ENCODE peak calls at places on chromosome 9, in eight cellular contexts. X, F, T, M, J, I, O and R are unnamed samples.

GRCh38 chr9:105233836-105234235 is 10.6 kb upstream of the SLC44A1 start:
- DNase-seq in X (peak; percentile 51), F (no peak), T (no peak), M (no peak), J (peak; percentile 41), I (no peak), O (no peak), R (no peak)

GRCh38 chr9:91727316-91727861 is 222.6 kb downstream of the ROR2 start:
- DNase-seq in X (peak; percentile 79), F (no peak), T (no peak), M (no peak), J (peak; percentile 56), I (peak; percentile 49), O (no peak), R (no peak)

GRCh38 chr9:90379771-90380170 is 262.9 kb downstream of the DIRAS2 start:
- DNase-seq in X (no peak), F (no peak), T (no peak), M (no peak), J (no peak), I (no peak), O (no peak), R (no peak)

GRCh38 chr9:88390371-88390990 is 2.2 kb downstream of the SPIN1 start:
- DNase-seq in X (peak; percentile 65), F (no peak), T (no peak), M (no peak), J (peak; percentile 54), I (no peak), O (no peak), R (no peak)

GRCh38 chr9:129596541-129597328 is 24.2 kb downstream of the C9orf50 start:
- DNase-seq in X (peak; percentile 73), F (peak; percentile 91), T (peak; percentile 78), M (peak; percentile 75), J (peak; percentile 73), I (no peak), O (no peak), R (peak; percentile 84)

GRCh38 chr9:128808543-128808942 is 9.8 kb upstream of the ENDOG start:
- DNase-seq in X (no peak), F (no peak), T (no peak), M (no peak), J (no peak), I (no peak), O (no peak), R (no peak)

GRCh38 chr9:72982161-72982799 is 29.4 kb upstream of the ALDH1A1 start:
- DNase-seq in X (peak; percentile 22), F (no peak), T (no peak), M (no peak), J (no peak), I (no peak), O (no peak), R (no peak)

GRCh38 chr9:111483419-111483861 is 743 bp downstream of the ECPAS start:
- DNase-seq in X (no peak), F (no peak), T (no peak), M (no peak), J (no peak), I (peak; percentile 42), O (no peak), R (no peak)

GRCh38 chr9:110319781-110320180 is 17.9 kb downstream of the TXNDC8 start:
- DNase-seq in X (no peak), F (no peak), T (no peak), M (no peak), J (no peak), I (no peak), O (no peak), R (no peak)

GRCh38 chr9:36991516-36992134 is 42.4 kb downstream of the PAX5 start:
- DNase-seq in X (no peak), F (no peak), T (no peak), M (no peak), J (no peak), I (no peak), O (no peak), R (no peak)

GRCh38 chr9:87770616-87771015 is 44.7 kb downstream of the CTSL start:
- DNase-seq in X (no peak), F (no peak), T (no peak), M (no peak), J (no peak), I (no peak), O (no peak), R (no peak)

GRCh38 chr9:125549465-125550215 is 157.4 kb downstream of the MAPKAP1 start:
- DNase-seq in X (peak; percentile 94), F (peak; percentile 75), T (peak; percentile 60), M (no peak), J (no peak), I (no peak), O (no peak), R (no peak)

GRCh38 chr9:35845824-35846771 is 17.1 kb downstream of the TMEM8B start:
- DNase-seq in X (no peak), F (no peak), T (no peak), M (no peak), J (no peak), I (no peak), O (no peak), R (no peak)

GRCh38 chr9:133429641-133430161 is 7.5 kb downstream of the ADAMTS13 start:
- DNase-seq in X (peak; percentile 10), F (no peak), T (no peak), M (no peak), J (peak; percentile 9), I (peak; percentile 35), O (no peak), R (no peak)

GRCh38 chr9:126357074-126357473 is 30.4 kb downstream of the MVB12B start:
- DNase-seq in X (no peak), F (no peak), T (no peak), M (no peak), J (no peak), I (no peak), O (no peak), R (no peak)

GRCh38 chr9:94256007-94256406 is 3.1 kb upstream of the ZNF169 start:
- DNase-seq in X (no peak), F (no peak), T (no peak), M (no peak), J (no peak), I (no peak), O (no peak), R (no peak)

GRCh38 chr9:134634667-134635230 is 6.9 kb upstream of the COL5A1 start:
- DNase-seq in X (no peak), F (peak; percentile 26), T (peak; percentile 34), M (peak; percentile 0), J (no peak), I (no peak), O (peak; percentile 61), R (no peak)

GRCh38 chr9:38439291-38439915 is 15.1 kb upstream of the IGFBPL1 start:
- DNase-seq in X (no peak), F (no peak), T (no peak), M (no peak), J (no peak), I (no peak), O (no peak), R (no peak)

GRCh38 chr9:82555408-82555807 is 507.5 kb downstream of the RASEF start:
- DNase-seq in X (no peak), F (peak; percentile 41), T (no peak), M (no peak), J (no peak), I (no peak), O (no peak), R (no peak)

GRCh38 chr9:126149661-126150060 is 177.0 kb upstream of the MVB12B start:
- DNase-seq in X (no peak), F (no peak), T (no peak), M (no peak), J (no peak), I (no peak), O (peak; percentile 37), R (no peak)

GRCh38 chr9:127505396-127506116 is 54.2 kb downstream of the LRSAM1 start:
- DNase-seq in X (peak; percentile 53), F (peak; percentile 68), T (no peak), M (no peak), J (no peak), I (no peak), O (no peak), R (no peak)

GRCh38 chr9:34625087-34625486 is 3.8 kb downstream of the ARID3C start:
- DNase-seq in X (no peak), F (no peak), T (no peak), M (no peak), J (no peak), I (no peak), O (no peak), R (no peak)
- H3K27me3 ChIP-seq in X (peaks cover 71% of the 10 kb centered on the region), F (no peaks in the 10 kb centered on the region), T (peaks cover 84% of the 10 kb centered on the region), M (peaks cover 89% of the 10 kb centered on the region), J (peaks cover 72% of the 10 kb centered on the region), I (no peaks in the 10 kb centered on the region), O (peaks cover 76% of the 10 kb centered on the region), R (no peaks in the 10 kb centered on the region)

GRCh38 chr9:23771746-23772145 is 54.3 kb downstream of the ELAVL2 start:
- DNase-seq in X (peak; percentile 54), F (no peak), T (no peak), M (no peak), J (no peak), I (no peak), O (no peak), R (no peak)
- H3K4me1 ChIP-seq in X (no peaks in the 10 kb centered on the region), F (no peaks in the 10 kb centered on the region), T (peaks cover 2% of the 10 kb centered on the region), M (peaks cover 6% of the 10 kb centered on the region), J (no peaks in the 10 kb centered on the region), I (no peaks in the 10 kb centered on the region), O (no peaks in the 10 kb centered on the region), R (no peaks in the 10 kb centered on the region)

GRCh38 chr9:77293949-77294348 is 116.6 kb downstream of the VPS13A start:
- DNase-seq in X (no peak), F (no peak), T (no peak), M (no peak), J (no peak), I (no peak), O (no peak), R (no peak)

GRCh38 chr9:77290373-77290772 is 113.0 kb downstream of the VPS13A start:
- DNase-seq in X (no peak), F (no peak), T (no peak), M (no peak), J (no peak), I (no peak), O (no peak), R (no peak)

DNA sequence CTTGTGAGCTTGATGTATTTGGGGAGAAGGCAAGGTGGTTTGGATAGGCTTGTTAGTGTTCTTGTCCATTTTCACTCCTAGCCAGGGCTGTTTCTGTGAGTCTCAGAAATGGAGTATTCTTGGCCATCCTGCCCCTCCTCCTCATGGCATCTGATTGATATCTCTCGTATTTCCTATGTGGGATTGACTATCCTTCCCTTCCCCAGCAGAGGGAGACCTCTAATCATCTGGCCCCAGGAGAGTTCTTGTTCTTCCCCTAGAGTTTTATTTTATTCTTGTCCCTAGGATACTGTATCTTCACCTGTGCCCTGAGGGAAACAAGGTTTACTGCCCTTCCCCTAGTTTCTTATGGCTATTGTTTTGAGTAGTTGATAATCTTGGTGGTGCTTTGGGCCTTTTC is 114.4 kb downstream of the VPS13A start:
- DNase-seq in X (peak; percentile 52), F (no peak), T (no peak), M (no peak), J (peak; percentile 33), I (peak; percentile 29), O (no peak), R (no peak)
- H3K27me3 ChIP-seq in X (no peaks in the 10 kb centered on the region), F (no peaks in the 10 kb centered on the region), T (no peaks in the 10 kb centered on the region), M (no peaks in the 10 kb centered on the region), J (no peaks in the 10 kb centered on the region), I (no peaks in the 10 kb centered on the region), O (no peaks in the 10 kb centered on the region), R (no peaks in the 10 kb centered on the region)

DNA sequence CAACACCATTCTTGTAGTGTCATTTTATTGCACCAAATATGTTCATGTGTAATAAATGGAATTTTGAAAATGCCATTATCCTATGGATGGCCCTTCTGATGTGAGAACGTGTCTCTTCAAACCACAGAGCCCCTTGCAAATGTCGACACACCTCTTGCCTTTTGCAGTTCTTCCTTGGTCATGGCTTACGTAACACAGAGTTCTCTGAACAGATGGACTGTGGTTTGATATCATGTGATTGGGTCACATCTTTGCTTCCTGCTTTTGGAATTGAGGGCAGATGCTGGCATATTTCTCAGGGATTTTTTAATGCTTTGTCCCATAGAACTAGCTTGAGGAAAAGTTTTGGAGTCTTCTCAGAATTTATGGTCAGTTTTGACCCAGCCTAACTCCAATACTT is 4.6 kb downstream of the TGFBR1 start:
- DNase-seq in X (peak; percentile 67), F (no peak), T (no peak), M (no peak), J (peak; percentile 74), I (no peak), O (no peak), R (no peak)
- H3K4me1 ChIP-seq in X (peaks cover 49% of the 10 kb centered on the region), F (peaks cover 12% of the 10 kb centered on the region), T (peaks cover 76% of the 10 kb centered on the region), M (peaks cover 83% of the 10 kb centered on the region), J (peaks cover 18% of the 10 kb centered on the region), I (peaks cover 1% of the 10 kb centered on the region), O (peaks cover 58% of the 10 kb centered on the region), R (peaks cover 7% of the 10 kb centered on the region)